ENCODE peak calls at places on chromosomes 2 and 18, in five cellular contexts. One of them, this sample, is unnamed. For H3K9me2, the result is how much of the 10 kb centered on the place peaks cover.

GRCh38 chr2:99808801-99809200 is 319.0 kb upstream of the REV1 start:
- DNase-seq in HCT116: no peak
- DNase-seq in GM23338: no peak
- DNase-seq in OCI-LY7: no peak
- DNase-seq in hepatocyte: no peak
- DNase-seq in this sample: no peak

GRCh38 chr2:196266855-196267254 is 95.5 kb upstream of the STK17B start:
- DNase-seq in hepatocyte: no peak
- DNase-seq in GM23338: no peak
- DNase-seq in OCI-LY7: no peak
- DNase-seq in HCT116: no peak
- DNase-seq in this sample: no peak

GRCh38 chr18:80137137-80137536 is 28.1 kb downstream of the ADNP2 start:
- DNase-seq in GM23338: no peak
- DNase-seq in HCT116: no peak
- DNase-seq in OCI-LY7: no peak
- DNase-seq in hepatocyte: no peak
- DNase-seq in this sample: no peak

GRCh38 chr2:170276926-170277571 is 99.1 kb downstream of the MYO3B start:
- DNase-seq in HCT116: no peak
- DNase-seq in GM23338: peak
- DNase-seq in OCI-LY7: no peak
- DNase-seq in hepatocyte: no peak
- DNase-seq in this sample: no peak

GRCh38 chr18:52409732-52410131 is 69.7 kb downstream of the DCC start:
- DNase-seq in HCT116: no peak
- DNase-seq in GM23338: peak
- DNase-seq in OCI-LY7: no peak
- DNase-seq in hepatocyte: peak
- DNase-seq in this sample: no peak

GRCh38 chr2:32965523-32966171 is 18.9 kb downstream of the LTBP1 start:
- DNase-seq in HCT116: no peak
- DNase-seq in hepatocyte: no peak
- DNase-seq in GM23338: no peak
- DNase-seq in OCI-LY7: no peak
- DNase-seq in this sample: no peak

GRCh38 chr18:61549889-61550288 is 216.7 kb downstream of the CDH20 start:
- DNase-seq in HCT116: no peak
- DNase-seq in hepatocyte: no peak
- DNase-seq in OCI-LY7: no peak
- DNase-seq in GM23338: no peak
- DNase-seq in this sample: no peak

GRCh38 chr2:129934044-129934822 is 45.2 kb upstream of the RAB6C start:
- DNase-seq in HCT116: no peak
- DNase-seq in OCI-LY7: no peak
- DNase-seq in GM23338: peak
- DNase-seq in hepatocyte: no peak
- DNase-seq in this sample: no peak

GRCh38 chr2:231185886-231186285 is 12.5 kb upstream of the ARMC9 start:
- DNase-seq in OCI-LY7: no peak
- DNase-seq in hepatocyte: no peak
- DNase-seq in GM23338: no peak
- DNase-seq in HCT116: no peak
- DNase-seq in this sample: no peak

GRCh38 chr18:28963481-28963880 is 786.6 kb upstream of the CDH2 start:
- DNase-seq in GM23338: no peak
- DNase-seq in hepatocyte: no peak
- DNase-seq in OCI-LY7: no peak
- DNase-seq in HCT116: no peak
- DNase-seq in this sample: no peak

GRCh38 chr2:237883951-237884392 is 24.5 kb downstream of the RAMP1 start:
- DNase-seq in OCI-LY7: no peak
- DNase-seq in GM23338: no peak
- DNase-seq in hepatocyte: no peak
- DNase-seq in HCT116: no peak
- DNase-seq in this sample: no peak

GRCh38 chr18:9716780-9717563 is 8.9 kb downstream of the RAB31 start:
- DNase-seq in OCI-LY7: peak
- DNase-seq in HCT116: no peak
- DNase-seq in GM23338: no peak
- DNase-seq in hepatocyte: no peak
- DNase-seq in this sample: no peak

GRCh38 chr2:82316573-82317371 is 2012.2 kb upstream of the LRRTM1 start:
- DNase-seq in GM23338: no peak
- DNase-seq in hepatocyte: no peak
- DNase-seq in HCT116: no peak
- DNase-seq in OCI-LY7: no peak
- DNase-seq in this sample: no peak

GRCh38 chr18:52395146-52395852 is 55.3 kb downstream of the DCC start:
- DNase-seq in HCT116: no peak
- DNase-seq in hepatocyte: no peak
- DNase-seq in GM23338: no peak
- DNase-seq in OCI-LY7: no peak
- DNase-seq in this sample: no peak

GRCh38 chr2:186325827-186326535 is 160.1 kb upstream of the ZC3H15 start:
- DNase-seq in GM23338: peak
- DNase-seq in hepatocyte: peak
- DNase-seq in HCT116: no peak
- DNase-seq in OCI-LY7: no peak
- DNase-seq in this sample: peak

GRCh38 chr2:165440367-165440766 is 29.1 kb upstream of the CSRNP3 start:
- DNase-seq in hepatocyte: peak
- DNase-seq in GM23338: no peak
- DNase-seq in HCT116: no peak
- DNase-seq in OCI-LY7: no peak
- DNase-seq in this sample: no peak

GRCh38 chr2:165698621-165698946 is 95.5 kb downstream of the GALNT3 start:
- DNase-seq in OCI-LY7: peak
- DNase-seq in GM23338: peak
- DNase-seq in hepatocyte: peak
- DNase-seq in HCT116: peak
- DNase-seq in this sample: no peak

GRCh38 chr2:232325324-232326273 is 53.0 kb upstream of the ALPP start:
- DNase-seq in GM23338: peak
- DNase-seq in HCT116: no peak
- DNase-seq in hepatocyte: peak
- DNase-seq in OCI-LY7: peak
- DNase-seq in this sample: no peak

GRCh38 chr2:159711562-159712193 is 628 bp upstream of the MARCHF7 start:
- DNase-seq in OCI-LY7: no peak
- DNase-seq in hepatocyte: no peak
- DNase-seq in GM23338: no peak
- DNase-seq in HCT116: no peak
- DNase-seq in this sample: no peak

GRCh38 chr18:77086656-77087390 is 45.8 kb downstream of the MBP start:
- DNase-seq in HCT116: no peak
- DNase-seq in hepatocyte: peak
- DNase-seq in GM23338: peak
- DNase-seq in OCI-LY7: no peak
- DNase-seq in this sample: peak

GRCh38 chr18:58992301-58993231 is 127.9 kb downstream of the ZNF532 start:
- DNase-seq in hepatocyte: no peak
- DNase-seq in GM23338: no peak
- DNase-seq in OCI-LY7: no peak
- DNase-seq in HCT116: no peak
- DNase-seq in this sample: no peak

GRCh38 chr2:177165103-177165583 is 47.5 kb upstream of the HNRNPA3 start:
- DNase-seq in HCT116: no peak
- DNase-seq in GM23338: no peak
- DNase-seq in hepatocyte: peak
- DNase-seq in OCI-LY7: peak
- DNase-seq in this sample: no peak

GRCh38 chr2:150122871-150123588 is 364.4 kb downstream of the RND3 start:
- DNase-seq in hepatocyte: no peak
- DNase-seq in OCI-LY7: no peak
- DNase-seq in GM23338: no peak
- DNase-seq in HCT116: no peak
- DNase-seq in this sample: no peak

DNA sequence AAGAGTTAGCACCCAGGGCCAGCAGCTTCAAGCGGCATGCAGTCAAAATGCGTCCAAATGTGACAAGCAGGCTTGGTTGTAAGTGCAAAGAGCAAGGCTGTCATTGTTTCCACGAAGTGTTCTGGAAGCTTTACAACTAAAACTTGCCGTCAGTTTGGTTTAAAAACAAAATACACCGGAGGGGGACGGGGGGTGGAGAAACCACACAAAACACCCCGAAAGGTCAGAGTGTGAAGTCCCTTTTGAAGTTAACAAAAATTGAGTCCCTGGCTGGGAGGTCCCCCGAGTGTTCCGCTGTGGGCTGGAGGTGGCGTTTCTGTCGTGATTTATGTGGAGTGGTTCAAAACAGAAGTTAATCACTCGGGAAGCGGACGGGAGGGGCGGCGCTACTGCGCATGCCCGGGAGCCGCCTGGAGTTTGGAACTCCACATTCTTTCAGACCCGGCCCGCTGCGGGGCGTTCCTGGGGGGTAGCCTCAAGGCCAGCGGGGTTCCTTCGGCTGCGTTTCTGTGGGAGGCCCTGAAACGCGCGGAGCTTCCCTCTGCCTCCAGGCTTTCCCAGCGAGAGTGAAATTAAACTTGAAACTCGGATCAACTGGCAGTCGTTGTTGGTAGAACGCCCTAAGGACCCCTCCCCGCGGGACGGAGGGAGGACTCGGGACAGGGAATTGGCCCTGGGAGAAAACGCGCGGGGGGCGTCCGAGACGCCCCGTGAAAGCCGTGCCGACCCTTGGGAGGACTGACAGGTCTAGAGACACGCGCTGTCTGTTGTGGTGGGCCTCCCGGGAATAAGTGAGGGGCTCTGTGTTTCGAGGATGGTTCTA is 1.4 kb downstream of the TGIF1 start:
- DNase-seq in hepatocyte: peak
- DNase-seq in OCI-LY7: peak
- DNase-seq in HCT116: no peak
- DNase-seq in GM23338: peak
- DNase-seq in this sample: peak
- H3K4me3 ChIP-seq in hepatocyte: peak
- H3K4me3 ChIP-seq in OCI-LY7: peak
- H3K4me3 ChIP-seq in HCT116: peak
- H3K4me3 ChIP-seq in GM23338: peak
- H3K4me3 ChIP-seq in this sample: peak

GRCh38 chr2:227819398-227819697 is 5.7 kb downstream of the CCL20 start:
- DNase-seq in GM23338: no peak
- DNase-seq in OCI-LY7: no peak
- DNase-seq in hepatocyte: no peak
- DNase-seq in HCT116: no peak
- DNase-seq in this sample: no peak

GRCh38 chr2:227816507-227817274 is 3.0 kb downstream of the CCL20 start:
- DNase-seq in GM23338: no peak
- DNase-seq in hepatocyte: no peak
- DNase-seq in OCI-LY7: no peak
- DNase-seq in HCT116: no peak
- DNase-seq in this sample: no peak

GRCh38 chr2:227817336-227817735 is 3.7 kb downstream of the CCL20 start:
- DNase-seq in GM23338: no peak
- DNase-seq in OCI-LY7: no peak
- DNase-seq in hepatocyte: no peak
- DNase-seq in HCT116: no peak
- DNase-seq in this sample: no peak

GRCh38 chr2:227818569-227819397 is 5.1 kb downstream of the CCL20 start:
- DNase-seq in OCI-LY7: no peak
- DNase-seq in GM23338: no peak
- DNase-seq in HCT116: no peak
- DNase-seq in hepatocyte: peak
- DNase-seq in this sample: no peak

DNA sequence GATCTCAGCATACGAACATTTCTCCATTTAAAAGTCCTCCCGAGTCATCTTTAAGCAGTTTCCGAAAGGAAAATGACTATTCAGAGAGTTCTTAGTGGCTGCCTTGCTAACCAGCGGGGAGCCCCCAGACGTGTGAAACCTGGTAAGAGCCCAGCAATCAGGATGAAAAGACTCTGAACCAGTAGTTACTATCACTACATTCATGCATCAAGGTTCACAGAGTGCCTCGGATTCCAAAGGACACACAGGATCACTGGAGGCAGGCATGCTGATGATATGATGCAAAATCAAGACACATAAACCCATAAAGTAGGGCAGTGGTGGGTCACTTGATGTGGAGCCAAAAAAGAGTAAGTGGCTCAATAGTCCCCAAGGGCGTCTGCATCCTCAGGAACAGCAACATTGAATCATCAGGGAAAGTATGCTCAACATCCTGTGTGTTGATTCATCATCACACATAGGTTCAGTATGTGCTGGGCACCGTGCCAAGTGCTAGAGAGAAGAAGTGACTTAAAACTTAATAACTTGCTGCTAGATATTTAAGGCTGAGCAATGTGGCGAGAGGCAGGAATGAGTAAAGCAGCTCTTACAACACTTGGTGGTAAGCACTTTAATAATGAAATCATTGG is 4.4 kb downstream of the CCL20 start:
- DNase-seq in OCI-LY7: no peak
- DNase-seq in GM23338: peak
- DNase-seq in hepatocyte: peak
- DNase-seq in HCT116: peak
- DNase-seq in this sample: peak
- H3K9me2 ChIP-seq in OCI-LY7: under half
- H3K9me2 ChIP-seq in GM23338: under half
- H3K9me2 ChIP-seq in hepatocyte: under half
- H3K9me2 ChIP-seq in HCT116: under half
- H3K9me2 ChIP-seq in this sample: under half

GRCh38 chr2:216560695-216561370 is 62.2 kb downstream of the RPL37A start:
- DNase-seq in HCT116: no peak
- DNase-seq in hepatocyte: no peak
- DNase-seq in GM23338: no peak
- DNase-seq in OCI-LY7: no peak
- DNase-seq in this sample: no peak
- H3K4me2 ChIP-seq in HCT116: no peak
- H3K4me2 ChIP-seq in hepatocyte: no peak
- H3K4me2 ChIP-seq in GM23338: no peak
- H3K4me2 ChIP-seq in OCI-LY7: no peak
- H3K4me2 ChIP-seq in this sample: no peak

DNA sequence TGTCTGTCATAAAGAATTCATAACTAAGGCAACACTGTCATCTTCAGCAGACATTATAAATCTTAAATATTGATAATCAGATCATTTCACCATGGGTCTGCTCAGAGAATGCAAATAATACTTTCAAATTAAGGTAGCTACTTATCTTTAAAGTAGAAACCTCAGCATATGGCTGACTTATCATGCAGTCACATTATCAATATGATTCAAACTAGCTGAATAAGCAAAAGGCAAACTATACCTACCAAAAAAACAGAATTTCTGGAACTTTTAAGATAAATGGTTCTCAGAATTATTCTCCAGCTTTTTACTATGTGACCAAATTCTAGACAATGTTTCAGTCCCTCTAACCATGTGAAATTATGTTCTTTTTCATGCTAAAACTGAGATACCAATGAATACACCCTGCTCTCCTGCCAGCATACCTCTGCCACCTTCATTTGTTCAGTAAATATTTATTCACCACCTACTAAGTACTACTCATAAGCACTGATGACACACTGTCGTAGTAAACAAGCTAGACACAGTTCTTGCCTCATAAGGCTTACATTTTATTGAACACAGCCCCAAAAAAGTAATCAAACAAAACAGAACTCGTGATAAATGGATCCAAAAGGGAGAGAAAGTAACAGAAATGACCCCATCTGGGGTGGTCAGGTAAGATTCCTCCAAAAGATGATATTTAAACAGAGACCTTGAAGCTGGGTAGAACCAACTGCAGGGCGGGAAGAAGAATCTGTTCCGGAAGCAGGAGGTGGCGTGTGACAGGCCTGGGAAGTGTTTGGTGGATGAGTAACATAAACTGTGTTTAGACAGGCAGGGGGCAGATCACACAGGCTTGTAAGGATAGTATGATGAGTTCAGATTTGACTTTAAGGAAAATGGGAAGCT is 17.7 kb downstream of the SPIRE1 start:
- DNase-seq in OCI-LY7: no peak
- DNase-seq in GM23338: no peak
- DNase-seq in HCT116: no peak
- DNase-seq in hepatocyte: peak
- DNase-seq in this sample: no peak
- H3K4me3 ChIP-seq in OCI-LY7: no peak
- H3K4me3 ChIP-seq in GM23338: no peak
- H3K4me3 ChIP-seq in HCT116: no peak
- H3K4me3 ChIP-seq in hepatocyte: no peak
- H3K4me3 ChIP-seq in this sample: no peak